ENCODE peak calls at places on chromosomes 6 and 20, in eight cellular contexts. One of them, this sample, is unnamed. For H3K4me1, the result is how much of the 10 kb centered on the place peaks cover.

GRCh38 chr20:46119028-46119546 is 973 bp downstream of the CD40 start:
- DNase-seq in ovary: no peak
- DNase-seq in body of pancreas: no peak
- DNase-seq in adrenal gland: no peak
- DNase-seq in transverse colon: no peak
- DNase-seq in uterus: no peak
- DNase-seq in endothelial cell of umbilical vein: peak
- DNase-seq in esophagus muscularis mucosa: no peak
- DNase-seq in this sample: no peak

GRCh38 chr6:133247581-133247980 is 6.4 kb downstream of the EYA4 start:
- DNase-seq in ovary: no peak
- DNase-seq in body of pancreas: no peak
- DNase-seq in adrenal gland: no peak
- DNase-seq in transverse colon: no peak
- DNase-seq in uterus: no peak
- DNase-seq in endothelial cell of umbilical vein: no peak
- DNase-seq in esophagus muscularis mucosa: no peak
- DNase-seq in this sample: no peak

GRCh38 chr6:89118931-89119330 is 1.1 kb upstream of the SRSF12 start:
- DNase-seq in ovary: no peak
- DNase-seq in body of pancreas: peak
- DNase-seq in adrenal gland: no peak
- DNase-seq in transverse colon: no peak
- DNase-seq in uterus: no peak
- DNase-seq in endothelial cell of umbilical vein: no peak
- DNase-seq in esophagus muscularis mucosa: no peak
- DNase-seq in this sample: no peak

GRCh38 chr20:24783631-24784492 is 165.2 kb upstream of the CST7 start:
- DNase-seq in ovary: no peak
- DNase-seq in body of pancreas: peak
- DNase-seq in adrenal gland: no peak
- DNase-seq in transverse colon: peak
- DNase-seq in uterus: no peak
- DNase-seq in endothelial cell of umbilical vein: no peak
- DNase-seq in esophagus muscularis mucosa: no peak
- DNase-seq in this sample: no peak

GRCh38 chr6:144334150-144334708 is 49.1 kb downstream of the UTRN start:
- DNase-seq in ovary: no peak
- DNase-seq in body of pancreas: peak
- DNase-seq in adrenal gland: no peak
- DNase-seq in transverse colon: peak
- DNase-seq in uterus: no peak
- DNase-seq in endothelial cell of umbilical vein: no peak
- DNase-seq in esophagus muscularis mucosa: peak
- DNase-seq in this sample: no peak

GRCh38 chr6:7249946-7250643 is 62.9 kb downstream of the SSR1 start:
- DNase-seq in ovary: no peak
- DNase-seq in body of pancreas: no peak
- DNase-seq in adrenal gland: peak
- DNase-seq in transverse colon: no peak
- DNase-seq in uterus: no peak
- DNase-seq in endothelial cell of umbilical vein: no peak
- DNase-seq in esophagus muscularis mucosa: no peak
- DNase-seq in this sample: no peak

GRCh38 chr6:23874985-23875384 is 251.0 kb upstream of the NRSN1 start:
- DNase-seq in ovary: no peak
- DNase-seq in body of pancreas: no peak
- DNase-seq in adrenal gland: no peak
- DNase-seq in transverse colon: no peak
- DNase-seq in uterus: no peak
- DNase-seq in endothelial cell of umbilical vein: no peak
- DNase-seq in esophagus muscularis mucosa: no peak
- DNase-seq in this sample: no peak

GRCh38 chr6:75947935-75948334 is 124.5 kb downstream of the IMPG1 start:
- DNase-seq in ovary: no peak
- DNase-seq in body of pancreas: no peak
- DNase-seq in adrenal gland: no peak
- DNase-seq in transverse colon: no peak
- DNase-seq in uterus: no peak
- DNase-seq in endothelial cell of umbilical vein: no peak
- DNase-seq in esophagus muscularis mucosa: no peak
- DNase-seq in this sample: no peak

GRCh38 chr20:60249436-60249835 is 291.2 kb downstream of the CDH26 start:
- DNase-seq in ovary: no peak
- DNase-seq in body of pancreas: no peak
- DNase-seq in adrenal gland: peak
- DNase-seq in transverse colon: no peak
- DNase-seq in uterus: no peak
- DNase-seq in endothelial cell of umbilical vein: no peak
- DNase-seq in esophagus muscularis mucosa: no peak
- DNase-seq in this sample: peak

GRCh38 chr20:58661298-58662141 is 10.4 kb downstream of the STX16 start:
- DNase-seq in ovary: no peak
- DNase-seq in body of pancreas: no peak
- DNase-seq in adrenal gland: no peak
- DNase-seq in transverse colon: no peak
- DNase-seq in uterus: no peak
- DNase-seq in endothelial cell of umbilical vein: peak
- DNase-seq in esophagus muscularis mucosa: peak
- DNase-seq in this sample: no peak

GRCh38 chr20:13665709-13666108 is 27.0 kb upstream of the TASP1 start:
- DNase-seq in ovary: no peak
- DNase-seq in body of pancreas: no peak
- DNase-seq in adrenal gland: no peak
- DNase-seq in transverse colon: no peak
- DNase-seq in uterus: no peak
- DNase-seq in endothelial cell of umbilical vein: no peak
- DNase-seq in esophagus muscularis mucosa: no peak
- DNase-seq in this sample: no peak

GRCh38 chr6:29792123-29793035 is 35.2 kb upstream of the HLA-G start:
- DNase-seq in ovary: peak
- DNase-seq in body of pancreas: peak
- DNase-seq in adrenal gland: peak
- DNase-seq in transverse colon: peak
- DNase-seq in uterus: peak
- DNase-seq in endothelial cell of umbilical vein: peak
- DNase-seq in esophagus muscularis mucosa: no peak
- DNase-seq in this sample: peak

GRCh38 chr6:104686550-104687155 is 173.1 kb downstream of the HACE1 start:
- DNase-seq in ovary: no peak
- DNase-seq in body of pancreas: no peak
- DNase-seq in adrenal gland: no peak
- DNase-seq in transverse colon: no peak
- DNase-seq in uterus: no peak
- DNase-seq in endothelial cell of umbilical vein: no peak
- DNase-seq in esophagus muscularis mucosa: no peak
- DNase-seq in this sample: no peak

GRCh38 chr20:57756213-57756612 is 46.4 kb upstream of the PMEPA1 start:
- DNase-seq in ovary: no peak
- DNase-seq in body of pancreas: no peak
- DNase-seq in adrenal gland: no peak
- DNase-seq in transverse colon: no peak
- DNase-seq in uterus: no peak
- DNase-seq in endothelial cell of umbilical vein: no peak
- DNase-seq in esophagus muscularis mucosa: no peak
- DNase-seq in this sample: no peak

GRCh38 chr20:61251529-61252393 is at the start of gene CDH4:
- DNase-seq in ovary: no peak
- DNase-seq in body of pancreas: no peak
- DNase-seq in adrenal gland: no peak
- DNase-seq in transverse colon: no peak
- DNase-seq in uterus: no peak
- DNase-seq in endothelial cell of umbilical vein: no peak
- DNase-seq in esophagus muscularis mucosa: no peak
- DNase-seq in this sample: no peak

GRCh38 chr20:51400051-51400926 is 142.2 kb downstream of the NFATC2 start:
- DNase-seq in ovary: no peak
- DNase-seq in body of pancreas: peak
- DNase-seq in adrenal gland: no peak
- DNase-seq in transverse colon: peak
- DNase-seq in uterus: no peak
- DNase-seq in endothelial cell of umbilical vein: no peak
- DNase-seq in esophagus muscularis mucosa: no peak
- DNase-seq in this sample: no peak

GRCh38 chr20:11718474-11719094 is 199.1 kb upstream of the BTBD3 start:
- DNase-seq in ovary: no peak
- DNase-seq in body of pancreas: no peak
- DNase-seq in adrenal gland: no peak
- DNase-seq in transverse colon: no peak
- DNase-seq in uterus: no peak
- DNase-seq in endothelial cell of umbilical vein: no peak
- DNase-seq in esophagus muscularis mucosa: no peak
- DNase-seq in this sample: no peak
- TF ChIP-seq POLR2A in ovary: no peak
- TF ChIP-seq POLR2A in body of pancreas: no peak
- TF ChIP-seq POLR2A in adrenal gland: no peak
- TF ChIP-seq POLR2A in transverse colon: no peak
- TF ChIP-seq POLR2A in uterus: no peak
- TF ChIP-seq POLR2A in endothelial cell of umbilical vein: no peak
- TF ChIP-seq POLR2A in esophagus muscularis mucosa: no peak
- TF ChIP-seq POLR2A in this sample: no peak

GRCh38 chr6:157839606-157840005 is 16.6 kb downstream of the SNX9 start:
- DNase-seq in ovary: no peak
- DNase-seq in body of pancreas: no peak
- DNase-seq in adrenal gland: no peak
- DNase-seq in transverse colon: no peak
- DNase-seq in uterus: no peak
- DNase-seq in endothelial cell of umbilical vein: no peak
- DNase-seq in esophagus muscularis mucosa: no peak
- DNase-seq in this sample: no peak

GRCh38 chr6:157840261-157840660 is 17.2 kb downstream of the SNX9 start:
- DNase-seq in ovary: no peak
- DNase-seq in body of pancreas: no peak
- DNase-seq in adrenal gland: no peak
- DNase-seq in transverse colon: no peak
- DNase-seq in uterus: no peak
- DNase-seq in endothelial cell of umbilical vein: no peak
- DNase-seq in esophagus muscularis mucosa: no peak
- DNase-seq in this sample: no peak

GRCh38 chr6:157842213-157842612 is 19.2 kb downstream of the SNX9 start:
- DNase-seq in ovary: no peak
- DNase-seq in body of pancreas: no peak
- DNase-seq in adrenal gland: no peak
- DNase-seq in transverse colon: no peak
- DNase-seq in uterus: no peak
- DNase-seq in endothelial cell of umbilical vein: no peak
- DNase-seq in esophagus muscularis mucosa: no peak
- DNase-seq in this sample: no peak

GRCh38 chr6:157841211-157841840 is 18.3 kb downstream of the SNX9 start:
- DNase-seq in ovary: no peak
- DNase-seq in body of pancreas: peak
- DNase-seq in adrenal gland: no peak
- DNase-seq in transverse colon: peak
- DNase-seq in uterus: no peak
- DNase-seq in endothelial cell of umbilical vein: no peak
- DNase-seq in esophagus muscularis mucosa: no peak
- DNase-seq in this sample: no peak

GRCh38 chr6:157840776-157841175 is 17.7 kb downstream of the SNX9 start:
- DNase-seq in ovary: no peak
- DNase-seq in body of pancreas: no peak
- DNase-seq in adrenal gland: no peak
- DNase-seq in transverse colon: no peak
- DNase-seq in uterus: no peak
- DNase-seq in endothelial cell of umbilical vein: peak
- DNase-seq in esophagus muscularis mucosa: no peak
- DNase-seq in this sample: no peak
- H3K4me1 ChIP-seq in ovary: under half
- H3K4me1 ChIP-seq in body of pancreas: under half
- H3K4me1 ChIP-seq in adrenal gland: under half
- H3K4me1 ChIP-seq in transverse colon: under half
- H3K4me1 ChIP-seq in uterus: under half
- H3K4me1 ChIP-seq in endothelial cell of umbilical vein: under half
- H3K4me1 ChIP-seq in esophagus muscularis mucosa: half or more
- H3K4me1 ChIP-seq in this sample: under half

GRCh38 chr6:122102026-122102425 is 297.4 kb upstream of the HSF2 start:
- DNase-seq in ovary: no peak
- DNase-seq in body of pancreas: no peak
- DNase-seq in adrenal gland: no peak
- DNase-seq in transverse colon: no peak
- DNase-seq in uterus: no peak
- DNase-seq in endothelial cell of umbilical vein: no peak
- DNase-seq in esophagus muscularis mucosa: no peak
- DNase-seq in this sample: no peak
- TF ChIP-seq POLR2A in ovary: no peak
- TF ChIP-seq POLR2A in body of pancreas: no peak
- TF ChIP-seq POLR2A in adrenal gland: no peak
- TF ChIP-seq POLR2A in transverse colon: no peak
- TF ChIP-seq POLR2A in uterus: no peak
- TF ChIP-seq POLR2A in endothelial cell of umbilical vein: no peak
- TF ChIP-seq POLR2A in esophagus muscularis mucosa: no peak
- TF ChIP-seq POLR2A in this sample: no peak

GRCh38 chr6:142934599-142934998 is 10.4 kb downstream of the HIVEP2 start:
- DNase-seq in ovary: no peak
- DNase-seq in body of pancreas: no peak
- DNase-seq in adrenal gland: no peak
- DNase-seq in transverse colon: no peak
- DNase-seq in uterus: no peak
- DNase-seq in endothelial cell of umbilical vein: no peak
- DNase-seq in esophagus muscularis mucosa: no peak
- DNase-seq in this sample: no peak

GRCh38 chr6:142934190-142934589 is 10.8 kb downstream of the HIVEP2 start:
- DNase-seq in ovary: no peak
- DNase-seq in body of pancreas: no peak
- DNase-seq in adrenal gland: no peak
- DNase-seq in transverse colon: no peak
- DNase-seq in uterus: no peak
- DNase-seq in endothelial cell of umbilical vein: no peak
- DNase-seq in esophagus muscularis mucosa: no peak
- DNase-seq in this sample: no peak

GRCh38 chr6:142935553-142936517 is 9.1 kb downstream of the HIVEP2 start:
- DNase-seq in ovary: no peak
- DNase-seq in body of pancreas: no peak
- DNase-seq in adrenal gland: no peak
- DNase-seq in transverse colon: peak
- DNase-seq in uterus: no peak
- DNase-seq in endothelial cell of umbilical vein: no peak
- DNase-seq in esophagus muscularis mucosa: no peak
- DNase-seq in this sample: no peak

GRCh38 chr6:142933701-142934100 is 11.3 kb downstream of the HIVEP2 start:
- DNase-seq in ovary: no peak
- DNase-seq in body of pancreas: no peak
- DNase-seq in adrenal gland: no peak
- DNase-seq in transverse colon: no peak
- DNase-seq in uterus: no peak
- DNase-seq in endothelial cell of umbilical vein: no peak
- DNase-seq in esophagus muscularis mucosa: no peak
- DNase-seq in this sample: no peak

DNA sequence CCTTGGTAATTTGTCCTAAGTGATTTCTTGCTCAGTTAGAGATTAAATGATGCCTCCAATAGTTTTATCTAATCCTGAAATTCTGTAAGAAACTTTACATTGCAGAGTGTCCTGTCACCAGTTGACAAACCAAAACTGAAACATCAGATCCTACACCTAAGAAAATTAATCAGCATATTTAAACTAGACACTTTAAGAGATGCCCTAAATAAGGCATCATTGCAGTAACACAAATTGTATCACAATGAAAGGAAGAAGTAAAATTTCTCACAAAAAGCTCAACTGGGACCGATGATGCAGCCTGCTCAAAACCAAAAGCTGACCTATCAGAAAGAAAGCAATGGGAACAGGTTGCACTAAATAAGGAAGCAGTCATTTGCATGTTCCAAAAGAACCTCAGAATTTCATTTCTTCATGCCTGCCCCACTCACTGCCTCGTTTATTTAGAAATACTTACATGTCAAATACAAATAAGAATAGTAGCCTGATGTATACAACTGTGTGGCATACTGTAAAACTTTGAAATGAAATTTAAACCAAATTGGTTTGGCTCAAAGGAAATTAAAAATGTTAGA is 12.1 kb downstream of the HIVEP2 start:
- DNase-seq in ovary: no peak
- DNase-seq in body of pancreas: no peak
- DNase-seq in adrenal gland: no peak
- DNase-seq in transverse colon: no peak
- DNase-seq in uterus: no peak
- DNase-seq in endothelial cell of umbilical vein: no peak
- DNase-seq in esophagus muscularis mucosa: no peak
- DNase-seq in this sample: no peak
- H3K4me1 ChIP-seq in ovary: under half
- H3K4me1 ChIP-seq in body of pancreas: under half
- H3K4me1 ChIP-seq in adrenal gland: under half
- H3K4me1 ChIP-seq in transverse colon: under half
- H3K4me1 ChIP-seq in uterus: under half
- H3K4me1 ChIP-seq in endothelial cell of umbilical vein: under half
- H3K4me1 ChIP-seq in esophagus muscularis mucosa: under half
- H3K4me1 ChIP-seq in this sample: under half